ENCODE peak calls at places on chromosomes 7 and 10, in seven cellular contexts. A is MM.1S, Z is fibroblast of lung, O is neural progenitor cell, V is PC-3, M is SK-N-SH, Y is HepG2. W is an unnamed sample.

GRCh38 chr10:6383099-6383812 is 180.5 kb downstream of the PFKFB3 start:
- DNase-seq in A (no peak), Z (peak; percentile 73), O (no peak), V (no peak), M (no peak), Y (no peak), W (no peak)

GRCh38 chr10:127976701-127977367 is 69.9 kb downstream of the PTPRE start:
- DNase-seq in A (no peak), Z (no peak), O (no peak), V (no peak), M (peak; percentile 46), Y (no peak), W (no peak)

GRCh38 chr10:114481055-114481454 is 76.8 kb upstream of the AFAP1L2 start:
- DNase-seq in A (no peak), Z (no peak), O (no peak), V (no peak), M (no peak), Y (no peak), W (no peak)

GRCh38 chr7:106418094-106418493 is 133.3 kb upstream of the NAMPT start:
- DNase-seq in A (no peak), Z (peak; percentile 85), O (no peak), V (no peak), M (no peak), Y (no peak), W (no peak)

GRCh38 chr7:128827248-128827958 is 2.8 kb upstream of the FLNC start:
- DNase-seq in A (no peak), Z (peak; percentile 83), O (peak; percentile 43), V (peak; percentile 78), M (peak; percentile 44), Y (no peak), W (no peak)

GRCh38 chr7:69967152-69967591 is 368.9 kb downstream of the AUTS2 start:
- DNase-seq in A (no peak), Z (peak; percentile 2), O (peak; percentile 44), V (no peak), M (peak; percentile 42), Y (no peak), W (no peak)

GRCh38 chr7:133771778-133772421 is 355.2 kb upstream of the LRGUK start:
- DNase-seq in A (no peak), Z (no peak), O (no peak), V (no peak), M (peak; percentile 49), Y (no peak), W (no peak)

GRCh38 chr7:108282427-108282996 is 152.4 kb upstream of the LAMB4 start:
- DNase-seq in A (no peak), Z (no peak), O (no peak), V (no peak), M (no peak), Y (no peak), W (no peak)

GRCh38 chr10:110919349-110919931 is at the start of gene SHOC2:
- DNase-seq in A (peak; percentile 70), Z (no peak), O (peak; percentile 100), V (peak; percentile 51), M (peak; percentile 93), Y (no peak), W (no peak)

GRCh38 chr7:25918731-25919130 is 233.3 kb upstream of the NFE2L3 start:
- DNase-seq in A (no peak), Z (no peak), O (no peak), V (no peak), M (no peak), Y (no peak), W (no peak)

GRCh38 chr10:133142523-133143199 is 17.4 kb upstream of the KNDC1 start:
- DNase-seq in A (no peak), Z (no peak), O (no peak), V (no peak), M (no peak), Y (no peak), W (no peak)

GRCh38 chr10:61894150-61894549 is 7.3 kb upstream of the ARID5B start:
- DNase-seq in A (no peak), Z (no peak), O (no peak), V (no peak), M (no peak), Y (no peak), W (no peak)

GRCh38 chr7:25864511-25864910 is 287.5 kb upstream of the NFE2L3 start:
- DNase-seq in A (no peak), Z (no peak), O (no peak), V (no peak), M (no peak), Y (no peak), W (no peak)

GRCh38 chr7:142798451-142799438 is 28.0 kb downstream of the PRSS2 start:
- DNase-seq in A (no peak), Z (no peak), O (no peak), V (no peak), M (no peak), Y (no peak), W (no peak)

GRCh38 chr10:31905586-31905985 is 23.0 kb downstream of the ARHGAP12 start:
- DNase-seq in A (no peak), Z (no peak), O (no peak), V (no peak), M (no peak), Y (no peak), W (no peak)

GRCh38 chr10:103967433-103968142 is 648 bp downstream of the SLK start:
- DNase-seq in A (peak; percentile 28), Z (peak; percentile 31), O (peak; percentile 34), V (peak; percentile 37), M (peak; percentile 88), Y (no peak), W (peak; percentile 9)

GRCh38 chr7:68770649-68771048 is 827.6 kb upstream of the AUTS2 start:
- DNase-seq in A (no peak), Z (no peak), O (no peak), V (no peak), M (peak; percentile 88), Y (no peak), W (no peak)

GRCh38 chr7:116554436-116554835 is 29.6 kb downstream of the CAV1 start:
- DNase-seq in A (no peak), Z (peak; percentile 40), O (no peak), V (no peak), M (no peak), Y (no peak), W (no peak)

GRCh38 chr10:30437039-30437781 is 3.2 kb downstream of the MAP3K8 start:
- DNase-seq in A (peak; percentile 62), Z (peak; percentile 69), O (no peak), V (peak; percentile 61), M (no peak), Y (no peak), W (no peak)

GRCh38 chr7:155374276-155375252 is 76.9 kb downstream of the INSIG1 start:
- DNase-seq in A (no peak), Z (no peak), O (peak; percentile 63), V (no peak), M (peak; percentile 53), Y (no peak), W (no peak)

GRCh38 chr10:52248697-52249306 is 65.3 kb upstream of the DKK1 start:
- DNase-seq in A (no peak), Z (no peak), O (no peak), V (no peak), M (no peak), Y (no peak), W (no peak)

GRCh38 chr10:129796611-129797420 is 167.3 kb downstream of the EBF3 start:
- DNase-seq in A (no peak), Z (no peak), O (no peak), V (no peak), M (peak; percentile 55), Y (no peak), W (no peak)

GRCh38 chr7:115299379-115300038 is 377.6 kb downstream of the MDFIC start:
- DNase-seq in A (no peak), Z (no peak), O (no peak), V (no peak), M (no peak), Y (no peak), W (peak; percentile 9)

GRCh38 chr10:27372095-27372494 is 131.5 kb upstream of the ACBD5 start:
- DNase-seq in A (no peak), Z (no peak), O (no peak), V (peak; percentile 45), M (no peak), Y (no peak), W (no peak)

GRCh38 chr7:7554647-7555575 is 11.8 kb upstream of the MIOS start:
- DNase-seq in A (no peak), Z (no peak), O (no peak), V (no peak), M (peak; percentile 53), Y (no peak), W (no peak)

GRCh38 chr10:73744690-73744994 is 470 bp downstream of the SEC24C start:
- DNase-seq in A (peak; percentile 58), Z (peak; percentile 56), O (peak; percentile 85), V (peak; percentile 82), M (peak; percentile 60), Y (peak; percentile 53), W (no peak)

GRCh38 chr7:84337386-84337785 is 142.8 kb upstream of the SEMA3A start:
- DNase-seq in A (no peak), Z (peak; percentile 65), O (no peak), V (peak; percentile 79), M (no peak), Y (no peak), W (no peak)

GRCh38 chr10:42637142-42637541 is 1.2 kb downstream of the ZNF33B start:
- DNase-seq in A (no peak), Z (peak; percentile 2), O (no peak), V (no peak), M (no peak), Y (peak; percentile 30), W (no peak)
- H2AFZ ChIP-seq in A (peak overlapping the region; percentile 80), Z (peak overlapping the region; percentile 99), O (no peak overlapping the region), V (peak overlapping the region; percentile 94), M (peak overlapping the region; percentile 96), Y (no peak overlapping the region), W (peak overlapping the region; percentile 99)

GRCh38 chr7:47515305-47515834 is 66.5 kb downstream of the TNS3 start:
- DNase-seq in A (no peak), Z (no peak), O (no peak), V (no peak), M (no peak), Y (no peak), W (no peak)
- H3K9ac ChIP-seq in A (no peak overlapping the region), Z (no peak overlapping the region), O (no peak overlapping the region), V (no peak overlapping the region), M (no peak overlapping the region), Y (no peak overlapping the region), W (no peak overlapping the region)

DNA sequence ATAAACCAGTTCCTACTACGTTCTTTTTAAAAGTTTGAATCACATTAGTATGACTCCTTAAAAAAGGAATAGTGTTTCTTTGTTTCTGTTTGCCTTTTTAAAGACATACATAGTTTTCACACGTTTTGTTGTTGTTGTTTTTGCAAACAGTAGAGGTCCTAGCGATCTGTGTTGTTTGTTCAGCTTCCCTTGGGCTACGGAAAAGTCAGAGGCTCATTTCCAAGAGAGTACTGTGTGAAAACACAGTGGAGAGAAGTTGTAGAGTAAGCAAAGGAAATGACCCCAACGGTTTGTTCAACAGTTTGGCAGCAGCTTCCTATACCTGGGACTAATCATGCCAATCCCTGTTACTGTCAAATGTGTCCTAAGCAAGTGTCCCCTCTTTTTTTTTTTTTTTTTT is 87.1 kb upstream of the STEAP1 start:
- DNase-seq in A (no peak), Z (no peak), O (no peak), V (no peak), M (no peak), Y (no peak), W (no peak)
- H2AFZ ChIP-seq in A (no peak overlapping the region), Z (no peak overlapping the region), O (no peak overlapping the region), V (no peak overlapping the region), M (no peak overlapping the region), Y (no peak overlapping the region), W (no peak overlapping the region)

DNA sequence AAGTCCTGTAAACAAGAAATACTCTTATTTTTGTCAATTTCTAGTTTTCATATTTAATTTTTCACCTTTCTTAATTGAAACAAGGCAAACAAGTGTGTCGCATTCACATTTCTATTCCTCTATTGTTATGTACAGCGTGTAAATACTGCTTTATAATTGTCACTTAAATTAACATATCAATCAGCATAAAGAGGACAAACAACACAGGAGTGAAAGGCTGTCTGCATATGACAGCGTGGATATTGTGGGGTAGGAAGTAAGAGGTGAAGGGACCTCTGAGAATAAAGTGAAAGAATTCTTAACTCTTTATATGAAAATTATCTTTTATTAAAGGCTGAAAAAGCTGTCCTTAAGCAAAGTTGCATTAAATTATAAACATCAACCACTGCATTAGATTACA is 797.9 kb upstream of the COBL start:
- DNase-seq in A (no peak), Z (no peak), O (no peak), V (no peak), M (no peak), Y (no peak), W (no peak)
- H3K9ac ChIP-seq in A (no peak overlapping the region), Z (no peak overlapping the region), O (no peak overlapping the region), V (no peak overlapping the region), M (no peak overlapping the region), Y (no peak overlapping the region), W (no peak overlapping the region)